ENCODE peak calls at places on chromosomes 7 and 10, in five cellular contexts. One of them, this sample, is unnamed.

GRCh38 chr7:55533729-55534080 is 38.6 kb downstream of the VOPP1 start:
- DNase-seq in left ventricle myocardium inferior: no peak
- DNase-seq in kidney epithelial cell: no peak
- DNase-seq in heart right ventricle: no peak
- DNase-seq in pancreas: no peak
- DNase-seq in this sample: no peak

GRCh38 chr7:76343294-76343930 is 15.4 kb downstream of the YWHAG start:
- DNase-seq in heart right ventricle: no peak
- DNase-seq in left ventricle myocardium inferior: no peak
- DNase-seq in pancreas: no peak
- DNase-seq in kidney epithelial cell: no peak
- DNase-seq in this sample: no peak

GRCh38 chr7:30613366-30614325 is 19.0 kb downstream of the GARS1 start:
- DNase-seq in pancreas: no peak
- DNase-seq in left ventricle myocardium inferior: no peak
- DNase-seq in heart right ventricle: no peak
- DNase-seq in kidney epithelial cell: no peak
- DNase-seq in this sample: no peak

GRCh38 chr10:46299531-46300366 is 13.0 kb downstream of the ANTXRL start:
- DNase-seq in heart right ventricle: no peak
- DNase-seq in left ventricle myocardium inferior: no peak
- DNase-seq in kidney epithelial cell: no peak
- DNase-seq in pancreas: no peak
- DNase-seq in this sample: peak; percentile 65

GRCh38 chr7:6606866-6607583 is 8.4 kb upstream of the ZNF853 start:
- DNase-seq in left ventricle myocardium inferior: no peak
- DNase-seq in heart right ventricle: no peak
- DNase-seq in pancreas: no peak
- DNase-seq in kidney epithelial cell: no peak
- DNase-seq in this sample: no peak

GRCh38 chr7:66099232-66099550 is 15.5 kb upstream of the CRCP start:
- DNase-seq in left ventricle myocardium inferior: no peak
- DNase-seq in heart right ventricle: no peak
- DNase-seq in kidney epithelial cell: no peak
- DNase-seq in pancreas: no peak
- DNase-seq in this sample: no peak

GRCh38 chr7:157588271-157588589 is 251.4 kb downstream of the DNAJB6 start:
- DNase-seq in pancreas: no peak
- DNase-seq in heart right ventricle: no peak
- DNase-seq in kidney epithelial cell: no peak
- DNase-seq in left ventricle myocardium inferior: no peak
- DNase-seq in this sample: no peak

GRCh38 chr7:111112439-111112838 is 21.5 kb downstream of the LRRN3 start:
- DNase-seq in heart right ventricle: no peak
- DNase-seq in kidney epithelial cell: no peak
- DNase-seq in pancreas: no peak
- DNase-seq in left ventricle myocardium inferior: no peak
- DNase-seq in this sample: no peak

GRCh38 chr7:105678811-105679495 is 97.7 kb upstream of the EFCAB10 start:
- DNase-seq in left ventricle myocardium inferior: peak; percentile 74
- DNase-seq in heart right ventricle: peak; percentile 65
- DNase-seq in kidney epithelial cell: no peak
- DNase-seq in pancreas: peak; percentile 46
- DNase-seq in this sample: peak; percentile 94

GRCh38 chr7:120857558-120858298 is at the start of gene TSPAN12:
- DNase-seq in heart right ventricle: peak; percentile 88
- DNase-seq in pancreas: peak; percentile 87
- DNase-seq in left ventricle myocardium inferior: peak; percentile 86
- DNase-seq in kidney epithelial cell: no peak
- DNase-seq in this sample: peak; percentile 94

GRCh38 chr10:405648-406047 is 270.4 kb downstream of the ZMYND11 start:
- DNase-seq in pancreas: no peak
- DNase-seq in kidney epithelial cell: no peak
- DNase-seq in heart right ventricle: no peak
- DNase-seq in left ventricle myocardium inferior: no peak
- DNase-seq in this sample: peak; percentile 72

GRCh38 chr7:43609097-43609496 is 26.2 kb downstream of the STK17A start:
- DNase-seq in pancreas: no peak
- DNase-seq in heart right ventricle: no peak
- DNase-seq in left ventricle myocardium inferior: no peak
- DNase-seq in kidney epithelial cell: no peak
- DNase-seq in this sample: no peak

GRCh38 chr7:84108787-84109186 is 85.8 kb downstream of the SEMA3A start:
- DNase-seq in heart right ventricle: no peak
- DNase-seq in left ventricle myocardium inferior: no peak
- DNase-seq in pancreas: no peak
- DNase-seq in kidney epithelial cell: no peak
- DNase-seq in this sample: no peak
- H3K36me3 ChIP-seq in heart right ventricle: no peaks in the 10 kb centered on the region
- H3K36me3 ChIP-seq in left ventricle myocardium inferior: no peaks in the 10 kb centered on the region
- H3K36me3 ChIP-seq in pancreas: no peaks in the 10 kb centered on the region
- H3K36me3 ChIP-seq in kidney epithelial cell: peaks cover 1% of the 10 kb centered on the region
- H3K36me3 ChIP-seq in this sample: no peaks in the 10 kb centered on the region

GRCh38 chr10:105063796-105064195 is 422.7 kb downstream of the SORCS3 start:
- DNase-seq in heart right ventricle: peak; percentile 9
- DNase-seq in pancreas: peak; percentile 67
- DNase-seq in kidney epithelial cell: peak; percentile 18
- DNase-seq in left ventricle myocardium inferior: peak; percentile 18
- DNase-seq in this sample: no peak
- TF ChIP-seq CTCF in heart right ventricle: peak; percentile 17
- TF ChIP-seq CTCF in pancreas: peak; percentile 58
- TF ChIP-seq CTCF in kidney epithelial cell: peak; percentile 87
- TF ChIP-seq CTCF in left ventricle myocardium inferior: peak; percentile 71
- TF ChIP-seq CTCF in this sample: no peak

DNA sequence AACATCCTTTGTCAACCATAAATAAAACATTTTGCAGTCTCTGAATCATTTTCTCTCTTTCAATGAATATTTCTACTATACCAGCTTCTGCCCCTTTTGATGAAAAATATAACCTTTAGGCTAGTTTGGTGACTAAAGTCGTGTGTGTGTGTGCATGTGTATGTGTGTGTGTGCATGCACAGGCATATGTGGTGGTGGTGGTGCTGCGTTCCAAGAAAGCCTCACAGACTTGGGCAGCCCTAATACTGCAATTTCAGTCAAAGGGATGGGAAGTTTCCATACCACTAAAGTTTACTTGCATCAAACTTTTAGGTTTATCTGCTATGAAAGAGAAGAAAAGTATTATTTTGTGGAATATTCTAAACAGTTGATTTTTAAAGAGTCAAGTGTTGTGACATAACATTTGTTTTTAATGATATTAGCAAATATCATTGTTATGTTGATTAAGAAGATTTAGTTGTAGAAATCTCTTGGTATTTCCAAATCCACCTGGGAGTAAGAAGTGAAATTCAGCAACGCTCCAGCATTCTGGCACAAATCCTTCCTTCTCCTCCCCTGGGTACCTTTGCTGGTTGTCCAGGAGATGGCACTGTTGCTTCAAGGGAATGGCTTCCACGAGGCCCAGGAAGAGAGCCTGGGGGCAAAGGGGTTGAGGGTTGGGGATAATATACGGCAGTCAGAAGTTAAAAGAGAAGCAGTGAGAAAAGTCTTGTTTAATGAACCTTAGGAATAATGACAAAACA is 41.5 kb downstream of the ASB4 start:
- DNase-seq in heart right ventricle: no peak
- DNase-seq in kidney epithelial cell: no peak
- DNase-seq in pancreas: peak; percentile 64
- DNase-seq in left ventricle myocardium inferior: no peak
- DNase-seq in this sample: peak; percentile 48
- H3K36me3 ChIP-seq in heart right ventricle: no peaks in the 10 kb centered on the region
- H3K36me3 ChIP-seq in kidney epithelial cell: no peaks in the 10 kb centered on the region
- H3K36me3 ChIP-seq in pancreas: no peaks in the 10 kb centered on the region
- H3K36me3 ChIP-seq in left ventricle myocardium inferior: no peaks in the 10 kb centered on the region
- H3K36me3 ChIP-seq in this sample: no peaks in the 10 kb centered on the region

DNA sequence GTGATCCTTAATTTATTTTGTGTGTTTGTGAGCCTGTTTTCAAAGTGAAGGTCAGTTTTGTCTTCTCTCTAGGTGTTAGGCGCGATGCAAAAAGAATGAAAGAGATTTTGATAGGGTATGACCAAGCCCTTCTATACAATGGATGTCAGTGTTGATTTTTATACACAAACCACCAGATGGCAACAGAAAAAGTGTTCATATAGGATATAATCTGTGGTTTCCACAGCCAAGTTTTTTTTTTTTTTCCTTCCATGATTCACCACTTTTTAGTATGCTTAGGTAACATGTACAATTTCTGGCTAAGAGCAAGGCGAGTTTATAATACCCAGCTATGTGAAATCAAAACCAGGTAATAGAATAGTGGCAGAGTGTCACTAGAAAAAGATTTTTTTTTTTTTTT is 8.1 kb downstream of the SDK1 start:
- DNase-seq in kidney epithelial cell: no peak
- DNase-seq in left ventricle myocardium inferior: no peak
- DNase-seq in pancreas: no peak
- DNase-seq in heart right ventricle: no peak
- DNase-seq in this sample: no peak
- TF ChIP-seq CTCF in kidney epithelial cell: no peak
- TF ChIP-seq CTCF in left ventricle myocardium inferior: no peak
- TF ChIP-seq CTCF in pancreas: no peak
- TF ChIP-seq CTCF in heart right ventricle: no peak
- TF ChIP-seq CTCF in this sample: no peak

GRCh38 chr7:129670636-129671035 is 59.1 kb downstream of the NRF1 start:
- DNase-seq in pancreas: no peak
- DNase-seq in heart right ventricle: no peak
- DNase-seq in kidney epithelial cell: no peak
- DNase-seq in left ventricle myocardium inferior: no peak
- DNase-seq in this sample: no peak
- H3K36me3 ChIP-seq in pancreas: peaks cover 7% of the 10 kb centered on the region
- H3K36me3 ChIP-seq in heart right ventricle: peaks cover 41% of the 10 kb centered on the region
- H3K36me3 ChIP-seq in kidney epithelial cell: no peaks in the 10 kb centered on the region
- H3K36me3 ChIP-seq in left ventricle myocardium inferior: peaks cover 41% of the 10 kb centered on the region
- H3K36me3 ChIP-seq in this sample: peaks cover 12% of the 10 kb centered on the region

This sample was measured in thyroid gland.